ENCODE peak calls at places on chromosomes 7 and 10, in seven cellular contexts. One of them, this sample, is unnamed.

GRCh38 chr7:141220263-141220662 is 146.4 kb downstream of the TMEM178B start:
- DNase-seq in PC-3: no peak
- DNase-seq in stomach: no peak
- DNase-seq in tibial artery: no peak
- DNase-seq in fibroblast of pulmonary artery: no peak
- DNase-seq in GM06990: no peak
- DNase-seq in RWPE1: no peak
- DNase-seq in this sample: no peak

GRCh38 chr7:38820571-38820970 is 88.4 kb downstream of the VPS41 start:
- DNase-seq in fibroblast of pulmonary artery: no peak
- DNase-seq in RWPE1: no peak
- DNase-seq in GM06990: no peak
- DNase-seq in PC-3: no peak
- DNase-seq in tibial artery: no peak
- DNase-seq in stomach: no peak
- DNase-seq in this sample: no peak

GRCh38 chr7:71645836-71646235 is 513.9 kb downstream of the GALNT17 start:
- DNase-seq in fibroblast of pulmonary artery: no peak
- DNase-seq in tibial artery: no peak
- DNase-seq in RWPE1: no peak
- DNase-seq in GM06990: no peak
- DNase-seq in stomach: no peak
- DNase-seq in PC-3: no peak
- DNase-seq in this sample: no peak

GRCh38 chr7:104208421-104208780 is 588 bp upstream of the ORC5 start:
- DNase-seq in PC-3: no peak
- DNase-seq in GM06990: no peak
- DNase-seq in stomach: no peak
- DNase-seq in RWPE1: no peak
- DNase-seq in tibial artery: no peak
- DNase-seq in fibroblast of pulmonary artery: no peak
- DNase-seq in this sample: no peak

GRCh38 chr7:116355423-116355765 is 144.1 kb upstream of the CAV2 start:
- DNase-seq in fibroblast of pulmonary artery: no peak
- DNase-seq in tibial artery: no peak
- DNase-seq in RWPE1: no peak
- DNase-seq in stomach: no peak
- DNase-seq in PC-3: no peak
- DNase-seq in GM06990: no peak
- DNase-seq in this sample: no peak

GRCh38 chr10:68223535-68224165 is 8.3 kb downstream of the ATOH7 start:
- DNase-seq in RWPE1: no peak
- DNase-seq in tibial artery: no peak
- DNase-seq in stomach: no peak
- DNase-seq in PC-3: peak; percentile 51
- DNase-seq in GM06990: no peak
- DNase-seq in fibroblast of pulmonary artery: no peak
- DNase-seq in this sample: no peak

GRCh38 chr7:30301751-30302150 is 17.4 kb downstream of the ZNRF2 start:
- DNase-seq in PC-3: no peak
- DNase-seq in RWPE1: peak; percentile 79
- DNase-seq in stomach: no peak
- DNase-seq in tibial artery: no peak
- DNase-seq in fibroblast of pulmonary artery: no peak
- DNase-seq in GM06990: no peak
- DNase-seq in this sample: no peak

GRCh38 chr7:156792611-156793010 is 100.4 kb downstream of the LMBR1 start:
- DNase-seq in tibial artery: no peak
- DNase-seq in GM06990: no peak
- DNase-seq in stomach: no peak
- DNase-seq in RWPE1: no peak
- DNase-seq in fibroblast of pulmonary artery: no peak
- DNase-seq in PC-3: no peak
- DNase-seq in this sample: no peak

GRCh38 chr7:100430450-100431285 is 1.0 kb downstream of the MEPCE start:
- DNase-seq in PC-3: no peak
- DNase-seq in tibial artery: peak; percentile 76
- DNase-seq in stomach: no peak
- DNase-seq in fibroblast of pulmonary artery: no peak
- DNase-seq in RWPE1: peak; percentile 38
- DNase-seq in GM06990: peak; percentile 28
- DNase-seq in this sample: no peak

GRCh38 chr10:28375399-28376354 is 72.8 kb upstream of the MPP7 start:
- DNase-seq in fibroblast of pulmonary artery: peak; percentile 49
- DNase-seq in stomach: no peak
- DNase-seq in RWPE1: peak; percentile 72
- DNase-seq in PC-3: peak; percentile 94
- DNase-seq in GM06990: no peak
- DNase-seq in tibial artery: no peak
- DNase-seq in this sample: no peak

GRCh38 chr7:144474800-144475521 is 71.5 kb upstream of the NOBOX start:
- DNase-seq in PC-3: no peak
- DNase-seq in stomach: no peak
- DNase-seq in tibial artery: no peak
- DNase-seq in RWPE1: no peak
- DNase-seq in fibroblast of pulmonary artery: no peak
- DNase-seq in GM06990: no peak
- DNase-seq in this sample: no peak

GRCh38 chr10:79449181-79450146 is 4.0 kb upstream of the ZCCHC24 start:
- DNase-seq in PC-3: peak; percentile 88
- DNase-seq in stomach: peak; percentile 39
- DNase-seq in tibial artery: peak; percentile 45
- DNase-seq in GM06990: no peak
- DNase-seq in RWPE1: no peak
- DNase-seq in fibroblast of pulmonary artery: no peak
- DNase-seq in this sample: no peak

GRCh38 chr7:116269466-116269865 is 59.1 kb downstream of the TES start:
- DNase-seq in stomach: no peak
- DNase-seq in RWPE1: no peak
- DNase-seq in tibial artery: no peak
- DNase-seq in GM06990: no peak
- DNase-seq in fibroblast of pulmonary artery: no peak
- DNase-seq in PC-3: peak; percentile 70
- DNase-seq in this sample: no peak

GRCh38 chr7:29190349-29191045 is 4.1 kb upstream of the CHN2 start:
- DNase-seq in RWPE1: no peak
- DNase-seq in stomach: no peak
- DNase-seq in PC-3: peak; percentile 63
- DNase-seq in fibroblast of pulmonary artery: no peak
- DNase-seq in tibial artery: no peak
- DNase-seq in GM06990: no peak
- DNase-seq in this sample: no peak

GRCh38 chr7:13797545-13797944 is 191.9 kb downstream of the ETV1 start:
- DNase-seq in PC-3: no peak
- DNase-seq in GM06990: no peak
- DNase-seq in fibroblast of pulmonary artery: peak; percentile 29
- DNase-seq in tibial artery: no peak
- DNase-seq in stomach: no peak
- DNase-seq in RWPE1: no peak
- DNase-seq in this sample: no peak

GRCh38 chr7:142355328-142355727 is 97.5 kb upstream of the PRSS58 start:
- DNase-seq in GM06990: no peak
- DNase-seq in tibial artery: no peak
- DNase-seq in RWPE1: no peak
- DNase-seq in fibroblast of pulmonary artery: peak; percentile 18
- DNase-seq in stomach: no peak
- DNase-seq in PC-3: peak; percentile 75
- DNase-seq in this sample: no peak

GRCh38 chr7:106679153-106679931 is 18.4 kb upstream of the CCDC71L start:
- DNase-seq in RWPE1: no peak
- DNase-seq in tibial artery: no peak
- DNase-seq in GM06990: peak; percentile 43
- DNase-seq in PC-3: peak; percentile 39
- DNase-seq in fibroblast of pulmonary artery: peak; percentile 61
- DNase-seq in stomach: no peak
- DNase-seq in this sample: no peak

GRCh38 chr10:113519616-113520015 is 33.2 kb upstream of the HABP2 start:
- DNase-seq in PC-3: no peak
- DNase-seq in RWPE1: no peak
- DNase-seq in stomach: peak; percentile 19
- DNase-seq in fibroblast of pulmonary artery: no peak
- DNase-seq in tibial artery: no peak
- DNase-seq in GM06990: no peak
- DNase-seq in this sample: no peak

GRCh38 chr10:74589226-74589673 is 237.2 kb upstream of the KAT6B start:
- DNase-seq in fibroblast of pulmonary artery: peak; percentile 100
- DNase-seq in GM06990: peak; percentile 59
- DNase-seq in tibial artery: peak; percentile 95
- DNase-seq in PC-3: peak; percentile 73
- DNase-seq in RWPE1: peak; percentile 80
- DNase-seq in stomach: peak; percentile 80
- DNase-seq in this sample: peak; percentile 44

GRCh38 chr10:75538144-75538543 is 106.7 kb downstream of the LRMDA start:
- DNase-seq in GM06990: no peak
- DNase-seq in stomach: no peak
- DNase-seq in tibial artery: no peak
- DNase-seq in fibroblast of pulmonary artery: no peak
- DNase-seq in RWPE1: no peak
- DNase-seq in PC-3: no peak
- DNase-seq in this sample: no peak

GRCh38 chr10:43176271-43176670 is 38.0 kb downstream of the CSGALNACT2 start:
- DNase-seq in GM06990: no peak
- DNase-seq in PC-3: no peak
- DNase-seq in stomach: no peak
- DNase-seq in fibroblast of pulmonary artery: no peak
- DNase-seq in RWPE1: no peak
- DNase-seq in tibial artery: no peak
- DNase-seq in this sample: no peak

GRCh38 chr7:65896279-65896678 is 23.4 kb downstream of the VKORC1L1 start:
- DNase-seq in tibial artery: no peak
- DNase-seq in GM06990: no peak
- DNase-seq in stomach: no peak
- DNase-seq in PC-3: no peak
- DNase-seq in RWPE1: no peak
- DNase-seq in fibroblast of pulmonary artery: no peak
- DNase-seq in this sample: no peak

GRCh38 chr10:94627511-94627910 is 56.0 kb upstream of the CYP2C18 start:
- DNase-seq in GM06990: no peak
- DNase-seq in PC-3: no peak
- DNase-seq in tibial artery: no peak
- DNase-seq in fibroblast of pulmonary artery: no peak
- DNase-seq in RWPE1: no peak
- DNase-seq in stomach: no peak
- DNase-seq in this sample: no peak

GRCh38 chr7:96303686-96304443 is 18.0 kb downstream of the SLC25A13 start:
- DNase-seq in PC-3: peak; percentile 77
- DNase-seq in fibroblast of pulmonary artery: peak; percentile 48
- DNase-seq in tibial artery: no peak
- DNase-seq in RWPE1: no peak
- DNase-seq in stomach: no peak
- DNase-seq in GM06990: no peak
- DNase-seq in this sample: no peak

GRCh38 chr7:28990200-28990960 is 32.2 kb upstream of the TRIL start:
- DNase-seq in PC-3: no peak
- DNase-seq in tibial artery: peak; percentile 77
- DNase-seq in stomach: no peak
- DNase-seq in fibroblast of pulmonary artery: peak; percentile 55
- DNase-seq in GM06990: no peak
- DNase-seq in RWPE1: no peak
- DNase-seq in this sample: no peak

GRCh38 chr10:88802430-88802829 is at the start of gene LIPM:
- DNase-seq in GM06990: no peak
- DNase-seq in fibroblast of pulmonary artery: no peak
- DNase-seq in stomach: no peak
- DNase-seq in PC-3: no peak
- DNase-seq in RWPE1: no peak
- DNase-seq in tibial artery: no peak
- DNase-seq in this sample: no peak

GRCh38 chr7:79782906-79783305 is 329.4 kb upstream of the MAGI2 start:
- DNase-seq in tibial artery: no peak
- DNase-seq in PC-3: no peak
- DNase-seq in stomach: no peak
- DNase-seq in fibroblast of pulmonary artery: no peak
- DNase-seq in GM06990: no peak
- DNase-seq in RWPE1: no peak
- DNase-seq in this sample: no peak
- TF ChIP-seq CTCF in tibial artery: no peak
- TF ChIP-seq CTCF in PC-3: no peak
- TF ChIP-seq CTCF in stomach: no peak
- TF ChIP-seq CTCF in fibroblast of pulmonary artery: no peak
- TF ChIP-seq CTCF in GM06990: no peak
- TF ChIP-seq CTCF in RWPE1: no peak
- TF ChIP-seq CTCF in this sample: no peak

DNA sequence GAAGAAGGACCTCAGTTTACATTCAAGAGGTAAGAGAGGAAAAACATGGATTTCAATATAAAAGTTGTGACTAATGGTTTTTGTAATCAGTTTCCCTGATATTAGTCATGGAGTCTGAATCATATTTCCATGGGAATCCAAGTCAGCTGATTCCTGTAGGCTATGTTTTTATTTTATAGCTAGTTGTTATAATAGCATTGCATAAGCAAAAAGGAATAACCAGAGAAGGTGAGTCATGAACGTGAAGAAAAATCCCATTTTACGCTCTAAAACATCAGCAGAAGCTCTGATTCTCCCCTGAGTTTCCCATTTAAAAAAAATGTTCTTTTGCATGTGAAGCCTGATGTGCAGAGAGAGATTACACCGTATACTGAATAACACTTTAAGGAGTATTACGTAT is 299.3 kb downstream of the SFMBT2 start:
- DNase-seq in RWPE1: peak; percentile 85
- DNase-seq in PC-3: peak; percentile 73
- DNase-seq in fibroblast of pulmonary artery: peak; percentile 78
- DNase-seq in stomach: no peak
- DNase-seq in tibial artery: no peak
- DNase-seq in GM06990: no peak
- DNase-seq in this sample: no peak
- TF ChIP-seq CTCF in RWPE1: no peak
- TF ChIP-seq CTCF in PC-3: no peak
- TF ChIP-seq CTCF in fibroblast of pulmonary artery: no peak
- TF ChIP-seq CTCF in stomach: no peak
- TF ChIP-seq CTCF in tibial artery: no peak
- TF ChIP-seq CTCF in GM06990: no peak
- TF ChIP-seq CTCF in this sample: no peak

GRCh38 chr10:125977206-125977605 is 80.8 kb downstream of the FANK1 start:
- DNase-seq in PC-3: peak; percentile 9
- DNase-seq in RWPE1: no peak
- DNase-seq in fibroblast of pulmonary artery: no peak
- DNase-seq in GM06990: no peak
- DNase-seq in tibial artery: no peak
- DNase-seq in stomach: no peak
- DNase-seq in this sample: no peak
- TF ChIP-seq CTCF in PC-3: peak; percentile 53
- TF ChIP-seq CTCF in RWPE1: no peak
- TF ChIP-seq CTCF in fibroblast of pulmonary artery: peak; percentile 9
- TF ChIP-seq CTCF in GM06990: peak; percentile 62
- TF ChIP-seq CTCF in tibial artery: no peak
- TF ChIP-seq CTCF in stomach: no peak
- TF ChIP-seq CTCF in this sample: no peak

DNA sequence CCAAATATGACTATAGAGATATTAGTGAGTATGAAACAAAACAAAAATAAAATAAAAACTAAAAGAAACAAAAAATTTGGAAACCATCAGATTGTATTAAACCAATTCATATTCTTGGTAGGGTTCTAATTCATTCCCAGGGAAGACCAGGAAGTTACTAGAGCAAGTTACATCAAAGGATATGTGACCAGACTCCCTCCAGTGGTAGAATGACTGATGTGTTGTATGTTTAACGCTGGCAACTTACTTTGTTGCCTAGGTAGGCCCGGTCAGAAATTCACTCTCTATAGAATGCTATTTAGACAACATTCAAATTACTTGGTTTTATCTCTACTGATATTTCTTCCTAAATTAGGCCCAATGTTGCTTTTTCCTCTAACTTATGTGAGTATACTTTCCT is 5.2 kb downstream of the PHYHIPL start:
- DNase-seq in RWPE1: peak; percentile 48
- DNase-seq in stomach: no peak
- DNase-seq in GM06990: peak; percentile 5
- DNase-seq in tibial artery: no peak
- DNase-seq in fibroblast of pulmonary artery: peak; percentile 78
- DNase-seq in PC-3: peak; percentile 80
- DNase-seq in this sample: no peak
- TF ChIP-seq CTCF in RWPE1: peak; percentile 45
- TF ChIP-seq CTCF in stomach: peak; percentile 42
- TF ChIP-seq CTCF in GM06990: peak; percentile 43
- TF ChIP-seq CTCF in tibial artery: peak; percentile 45
- TF ChIP-seq CTCF in fibroblast of pulmonary artery: peak; percentile 65
- TF ChIP-seq CTCF in PC-3: peak; percentile 89
- TF ChIP-seq CTCF in this sample: no peak

This sample was measured in omental fat pad.